ENCODE peak calls at places on chromosomes 12 and 14, in four cellular contexts. K is ovary; N is CD8-positive, alpha-beta T cell; C is GM12878. B is an unnamed sample. For H3K9me3, the result is how much of the 10 kb centered on the place peaks cover.

GRCh38 chr14:77212933-77213656 is 31.5 kb downstream of the TMEM63C start:
- DNase-seq in C (no peak), K (no peak), N (no peak), B (no peak)

GRCh38 chr14:102583726-102584125 is 8.7 kb upstream of the RCOR1 start:
- DNase-seq in C (no peak), K (no peak), N (no peak), B (no peak)

GRCh38 chr12:67754933-67755697 is 106.6 kb downstream of the DYRK2 start:
- DNase-seq in N (no peak), K (peak), C (no peak), B (no peak)

GRCh38 chr14:95346820-95347219 is 27.1 kb upstream of the CLMN start:
- DNase-seq in K (no peak), N (no peak), C (no peak), B (no peak)

GRCh38 chr14:90820958-90821357 is 4.7 kb upstream of the TTC7B start:
- DNase-seq in N (peak), K (no peak), C (no peak), B (no peak)

GRCh38 chr12:58540480-58541299 is 379.6 kb downstream of the LRIG3 start:
- DNase-seq in K (peak), N (no peak), C (peak), B (peak)

GRCh38 chr12:123578243-123578642 is 6.1 kb upstream of the TMED2 start:
- DNase-seq in C (no peak), N (no peak), K (no peak), B (no peak)

GRCh38 chr12:75939016-75939642 is 92.4 kb downstream of the PHLDA1 start:
- DNase-seq in K (no peak), C (no peak), N (no peak), B (no peak)

GRCh38 chr12:124531906-124532305 is 35.5 kb downstream of the NCOR2 start:
- DNase-seq in K (no peak), N (no peak), C (no peak), B (no peak)

GRCh38 chr12:48814313-48815280 is 3.7 kb upstream of the CACNB3 start:
- DNase-seq in K (peak), C (peak), N (peak), B (no peak)

GRCh38 chr12:26853303-26854027 is 20.5 kb upstream of the ITPR2 start:
- DNase-seq in C (no peak), N (peak), K (peak), B (no peak)

GRCh38 chr14:105082703-105083102 is 17.5 kb upstream of the GPR132 start:
- DNase-seq in N (no peak), C (no peak), K (peak), B (no peak)

GRCh38 chr14:98953544-98954346 is 318.3 kb downstream of the BCL11B start:
- DNase-seq in N (no peak), C (no peak), K (no peak), B (no peak)

GRCh38 chr12:80936642-80937390 is 918 bp downstream of the LIN7A start:
- DNase-seq in N (no peak), C (no peak), K (peak), B (no peak)

GRCh38 chr12:116717466-116718457 is 20.1 kb downstream of the SPRING1 start:
- DNase-seq in C (no peak), N (no peak), K (peak), B (no peak)

GRCh38 chr14:58981840-58982239 is 206.6 kb upstream of the DAAM1 start:
- DNase-seq in N (no peak), K (no peak), C (no peak), B (no peak)

GRCh38 chr12:88725592-88726143 is 145.4 kb upstream of the KITLG start:
- DNase-seq in N (no peak), K (no peak), C (no peak), B (no peak)

GRCh38 chr14:95469134-95469481 is 47.3 kb downstream of the SYNE3 start:
- DNase-seq in N (no peak), K (no peak), C (no peak), B (no peak)

GRCh38 chr12:47361389-47362031 is 281.8 kb upstream of the AMIGO2 start:
- DNase-seq in C (no peak), K (peak), N (peak), B (no peak)

GRCh38 chr14:53758141-53758540 is 198.5 kb downstream of the BMP4 start:
- DNase-seq in N (no peak), K (no peak), C (no peak), B (no peak)

GRCh38 chr14:71852201-71852600 is 80.0 kb upstream of the RGS6 start:
- DNase-seq in C (no peak), N (no peak), K (no peak), B (no peak)

GRCh38 chr12:118190266-118190665 is 54.3 kb downstream of the PEBP1 start:
- DNase-seq in K (no peak), C (no peak), N (no peak), B (no peak)

GRCh38 chr14:67335781-67336180 is 23.8 kb downstream of the ATP6V1D start:
- DNase-seq in K (no peak), C (no peak), N (no peak), B (no peak)

GRCh38 chr12:6360578-6361490 is 14.5 kb downstream of the SCNN1A start:
- DNase-seq in C (no peak), N (no peak), K (no peak), B (no peak)

DNA sequence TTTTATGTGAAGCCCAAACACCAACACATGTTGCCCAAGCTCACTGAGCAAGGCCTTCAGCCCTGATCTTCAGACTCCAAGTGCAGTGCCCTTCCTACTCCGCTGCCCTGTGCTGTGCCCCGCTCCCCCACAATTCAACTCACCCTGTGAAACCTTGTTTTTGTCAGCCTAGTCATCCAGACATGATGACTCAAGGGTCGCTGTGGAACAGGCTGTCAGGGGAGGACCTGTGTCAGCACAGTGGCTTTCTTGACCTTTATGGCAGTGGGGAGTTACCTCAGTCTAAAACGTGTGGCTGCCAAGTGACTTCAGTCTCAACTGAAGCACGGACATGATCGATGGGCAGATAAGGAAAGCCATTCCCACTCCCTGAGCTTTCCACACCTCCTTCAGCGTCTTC is 16.4 kb upstream of the FLVCR2 start:
- DNase-seq in K (no peak), N (no peak), C (no peak), B (no peak)
- H3K9me3 ChIP-seq in K (under half), N (under half), C (under half), B (under half)

DNA sequence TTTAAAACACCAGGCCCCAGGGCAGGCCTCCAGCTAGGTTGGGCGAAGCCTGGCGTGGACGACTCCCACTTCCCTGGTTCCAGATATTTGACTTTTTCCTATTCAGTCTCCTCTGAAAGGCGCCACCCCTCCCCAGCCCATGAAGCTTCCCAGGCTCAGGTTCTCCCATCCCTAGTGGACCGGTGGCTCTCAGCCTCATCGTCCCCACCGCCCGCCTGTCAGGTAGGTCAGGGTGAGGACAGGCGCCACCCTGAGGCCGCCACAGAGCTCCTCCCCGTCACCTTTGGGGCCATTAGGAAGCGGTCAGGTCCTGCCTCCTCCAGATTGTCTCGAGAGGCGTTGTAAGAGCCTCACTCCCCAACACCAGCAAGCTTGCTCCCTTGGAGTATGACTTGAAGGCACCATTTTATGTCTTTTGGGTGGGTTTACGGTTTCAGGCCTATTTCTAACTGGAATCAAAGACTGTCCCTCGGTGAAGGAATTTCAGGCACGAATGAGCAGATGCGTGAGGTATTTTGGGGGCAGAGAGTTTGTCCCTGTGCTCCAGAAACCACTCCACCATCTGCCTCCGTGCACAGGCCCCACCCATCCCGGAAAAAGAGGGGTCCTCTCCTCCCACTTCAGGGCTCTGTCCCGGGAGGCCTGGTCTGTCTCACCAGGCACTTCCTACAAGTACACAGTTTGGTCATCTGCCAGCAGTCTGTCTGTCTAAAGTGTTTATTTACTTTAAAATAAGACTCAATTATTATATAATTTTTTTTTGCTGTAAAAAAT is 55.6 kb downstream of the TSPAN9 start:
- DNase-seq in K (no peak), C (no peak), N (no peak), B (peak)
- TF ChIP-seq CTCF in K (no peak), C (no peak), N (no peak), B (no peak)

DNA sequence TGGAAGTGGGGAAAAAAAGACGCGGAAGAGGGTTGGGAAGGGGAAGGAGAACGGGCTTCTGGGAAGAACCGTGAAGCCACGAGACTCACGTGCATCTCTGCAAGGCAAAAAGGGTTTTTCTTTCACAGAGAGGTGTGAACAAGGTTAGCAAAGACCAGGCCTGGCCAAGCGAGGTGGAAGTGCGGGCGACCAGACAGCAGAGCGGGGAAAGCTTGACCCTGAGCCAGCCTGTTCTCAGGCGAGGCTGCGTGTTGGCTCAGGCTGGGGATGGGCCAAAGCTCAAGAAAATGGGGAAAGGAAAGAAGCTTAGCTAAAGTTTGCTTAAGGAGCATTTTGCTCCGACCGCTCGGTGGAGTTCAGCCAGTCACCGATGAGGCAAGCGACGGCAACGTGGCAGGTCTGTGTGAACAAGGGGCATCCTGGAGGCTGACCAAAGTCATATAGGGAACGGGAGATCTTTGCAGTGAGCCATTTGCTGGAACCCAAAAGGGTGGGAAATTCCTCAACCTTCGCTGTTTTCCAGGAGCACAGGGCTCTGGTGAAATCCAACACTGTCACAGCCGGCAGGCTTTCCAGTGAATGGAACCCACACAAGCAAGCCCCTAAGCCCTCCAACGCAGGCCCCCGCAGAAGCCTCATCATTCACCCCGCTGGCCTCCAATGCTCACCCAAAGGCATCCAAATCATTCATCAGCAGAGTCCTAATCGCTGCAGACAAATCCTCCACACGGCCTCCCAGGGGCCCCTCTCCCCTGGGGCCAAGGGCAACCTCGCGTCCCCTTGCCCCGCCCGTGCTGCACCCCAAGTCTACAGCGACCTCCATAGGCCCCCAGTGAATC is 793 bp downstream of the ZNF605 start:
- DNase-seq in C (no peak), K (peak), N (no peak), B (peak)
- H3K9me3 ChIP-seq in C (under half), K (under half), N (under half), B (half or more)

DNA sequence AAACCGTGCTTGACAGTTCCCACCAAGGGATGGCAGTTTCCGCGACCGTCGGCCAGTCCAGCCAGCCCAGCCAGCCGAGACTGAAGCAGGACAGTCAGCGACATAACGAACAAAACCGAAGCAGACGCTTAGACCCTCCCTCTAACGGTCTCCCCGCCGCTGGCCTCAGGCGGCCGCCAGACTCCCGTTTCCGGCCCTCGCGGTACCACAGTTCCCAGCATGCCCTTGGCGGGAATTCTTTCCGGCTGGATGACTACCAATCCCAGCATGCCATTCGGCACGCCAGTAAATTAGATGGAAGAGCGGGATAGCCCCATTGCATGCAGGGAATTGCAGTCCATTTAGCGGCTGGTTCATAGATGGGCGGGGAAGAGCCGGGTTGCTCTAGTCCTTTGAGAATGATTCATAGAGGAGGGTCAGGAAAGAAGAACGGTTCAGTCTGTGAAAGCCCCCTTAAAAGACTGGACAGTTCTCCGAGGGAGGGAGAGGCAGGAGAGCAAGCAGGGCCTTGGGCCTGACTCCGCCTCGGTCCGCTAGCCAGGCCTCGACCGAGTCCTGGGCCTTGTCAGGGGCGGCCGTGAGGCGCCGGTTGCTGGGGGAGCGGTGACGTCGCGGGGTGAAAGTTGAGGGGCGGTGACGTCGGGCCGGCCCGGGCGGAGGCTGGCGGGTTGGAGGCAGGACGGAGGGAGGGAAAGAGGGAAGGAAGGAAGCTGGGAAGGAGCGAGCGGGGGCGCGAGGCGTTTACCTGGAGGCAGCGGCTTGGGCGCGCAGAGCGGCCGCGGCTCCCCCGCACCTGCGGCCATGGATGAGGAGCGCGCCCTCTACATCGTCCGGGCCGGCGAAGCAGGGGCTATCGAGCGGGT is at the start of gene RIC8B:
- DNase-seq in K (peak), C (peak), N (peak), B (peak)
- TF ChIP-seq CTCF in K (no peak), C (no peak), N (no peak), B (no peak)

GRCh38 chr12:38154096-38155019 is 162.2 kb upstream of the ALG10B start:
- DNase-seq in N (no peak), K (no peak), C (no peak), B (no peak)

GRCh38 chr12:38151991-38152700 is 164.4 kb upstream of the ALG10B start:
- DNase-seq in N (no peak), C (no peak), K (no peak), B (no peak)

GRCh38 chr12:38155020-38155395 is 161.6 kb upstream of the ALG10B start:
- DNase-seq in K (no peak), N (no peak), C (no peak), B (no peak)

GRCh38 chr12:38152816-38153736 is 163.5 kb upstream of the ALG10B start:
- DNase-seq in K (no peak), C (no peak), N (no peak), B (no peak)

DNA sequence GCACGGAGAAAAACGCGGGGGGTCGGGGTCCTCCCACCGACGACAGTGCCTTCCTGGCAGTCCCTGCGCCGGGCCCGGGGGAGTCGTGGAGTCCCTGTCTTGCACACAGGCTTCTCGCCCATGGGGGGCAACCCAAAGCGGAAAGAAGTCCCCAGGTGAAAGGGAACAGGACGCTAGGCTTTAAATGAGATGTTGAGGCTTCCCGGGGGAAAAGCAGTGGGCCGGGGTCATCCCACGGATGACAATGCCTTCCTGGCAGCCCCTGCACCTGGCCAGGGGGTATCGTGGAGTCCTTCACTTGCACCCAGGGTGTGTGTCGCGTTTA is 162.9 kb upstream of the ALG10B start:
- DNase-seq in K (no peak), C (no peak), N (no peak), B (no peak)
- H3K9me3 ChIP-seq in K (under half), C (under half), N (under half), B (half or more)

B was measured in AG04450.